ENCODE peak calls at places on chromosome 18, in eight cellular contexts. O is heart right ventricle; L is HT1080; S is GM19239; X is fibroblast of lung; T is activated CD8-positive, alpha-beta memory T cell treated with anti-CD3 and anti-CD28 coated beads for 24 hours; N is retina; A is HCEC 1CT. F is an unnamed sample.

GRCh38 chr18:22545091-22545795 is 127.5 kb upstream of the CTAGE1 start:
- DNase-seq in T (no peak), X (no peak), S (no peak), A (no peak), L (no peak), N (no peak), O (no peak), F (no peak)

GRCh38 chr18:74226666-74227065 is 65.1 kb downstream of the CYB5A start:
- DNase-seq in L (no peak), O (no peak), A (no peak), T (no peak), N (no peak), S (no peak), X (no peak), F (no peak)

GRCh38 chr18:72544092-72544886 is at the start of gene CBLN2:
- DNase-seq in T (peak; percentile 65), A (no peak), N (peak; percentile 95), O (peak; percentile 22), X (peak; percentile 58), L (peak; percentile 66), S (peak; percentile 72), F (no peak)

GRCh38 chr18:49548266-49548665 is 13.6 kb upstream of the LIPG start:
- DNase-seq in A (peak; percentile 55), O (no peak), T (peak; percentile 26), L (peak; percentile 55), N (no peak), X (peak; percentile 71), S (no peak), F (no peak)

GRCh38 chr18:25230658-25231326 is 121.2 kb downstream of the ZNF521 start:
- DNase-seq in O (peak; percentile 61), S (no peak), X (peak; percentile 95), A (peak; percentile 71), N (no peak), L (peak; percentile 78), T (no peak), F (peak; percentile 97)

GRCh38 chr18:6382968-6383367 is 31.7 kb downstream of the L3MBTL4 start:
- DNase-seq in T (no peak), A (no peak), N (peak; percentile 33), S (no peak), L (no peak), O (no peak), X (no peak), F (no peak)

GRCh38 chr18:77376733-77377094 is 127.1 kb downstream of the GALR1 start:
- DNase-seq in A (no peak), L (no peak), O (no peak), T (no peak), X (no peak), S (no peak), N (no peak), F (no peak)

GRCh38 chr18:32550958-32551357 is 80.3 kb upstream of the GAREM1 start:
- DNase-seq in O (no peak), S (no peak), T (no peak), X (no peak), A (no peak), L (no peak), N (no peak), F (no peak)

GRCh38 chr18:47260138-47260923 is 8.9 kb upstream of the SKOR2 start:
- DNase-seq in O (peak; percentile 51), S (no peak), N (peak; percentile 81), T (no peak), A (no peak), L (peak; percentile 48), X (peak; percentile 26), F (no peak)

GRCh38 chr18:71327443-71328120 is 1038.7 kb downstream of the SOCS6 start:
- DNase-seq in L (no peak), N (no peak), S (no peak), A (no peak), X (no peak), O (no peak), T (no peak), F (no peak)

GRCh38 chr18:21265971-21266673 is 24.1 kb downstream of the GREB1L start:
- DNase-seq in N (no peak), L (no peak), X (no peak), T (no peak), O (no peak), A (no peak), S (no peak), F (no peak)

GRCh38 chr18:37566479-37567060 is 972 bp upstream of the CELF4 start:
- DNase-seq in N (no peak), X (no peak), T (no peak), O (no peak), L (no peak), S (no peak), A (no peak), F (no peak)